ENCODE peak calls at places on chromosomes 11 and 22, in five cellular contexts. K is neural progenitor cell, E is GM23338, V is tibial artery, O is AG04450. R is an unnamed sample.

GRCh38 chr11:32088117-32088941 is 2.5 kb upstream of the RCN1 start:
- DNase-seq in K (no peak), E (no peak), V (peak; percentile 63), O (peak; percentile 62), R (peak; percentile 72)

GRCh38 chr11:79439430-79439892 is 1.4 kb downstream of the TENM4 start:
- DNase-seq in K (no peak), E (no peak), V (no peak), O (no peak), R (no peak)

GRCh38 chr22:46578251-46578823 is 40.9 kb upstream of the CELSR1 start:
- DNase-seq in K (no peak), E (no peak), V (no peak), O (no peak), R (no peak)

GRCh38 chr22:29230916-29231875 is 25.5 kb downstream of the EMID1 start:
- DNase-seq in K (no peak), E (no peak), V (no peak), O (no peak), R (no peak)

GRCh38 chr11:122882809-122883681 is 486 bp downstream of the JHY start:
- DNase-seq in K (peak; percentile 80), E (peak; percentile 77), V (peak; percentile 47), O (no peak), R (peak; percentile 31)

GRCh38 chr11:126948563-126948962 is 52.0 kb downstream of the KIRREL3 start:
- DNase-seq in K (no peak), E (no peak), V (no peak), O (no peak), R (no peak)

GRCh38 chr22:21868651-21869050 is 1.2 kb upstream of the MAPK1 start:
- DNase-seq in K (no peak), E (no peak), V (no peak), O (no peak), R (no peak)

GRCh38 chr11:18844753-18845367 is 53.3 kb upstream of the PTPN5 start:
- DNase-seq in K (peak; percentile 64), E (peak; percentile 88), V (no peak), O (no peak), R (no peak)

GRCh38 chr11:11620966-11621880 is 582 bp downstream of the GALNT18 start:
- DNase-seq in K (peak; percentile 62), E (peak; percentile 50), V (peak; percentile 45), O (no peak), R (no peak)

GRCh38 chr22:38148252-38148651 is 33.4 kb downstream of the PLA2G6 start:
- DNase-seq in K (no peak), E (peak; percentile 44), V (no peak), O (peak; percentile 11), R (peak; percentile 41)

GRCh38 chr11:113446938-113447337 is 28.3 kb downstream of the DRD2 start:
- DNase-seq in K (no peak), E (no peak), V (no peak), O (no peak), R (no peak)

GRCh38 chr11:35162795-35163194 is 23.8 kb downstream of the CD44 start:
- DNase-seq in K (no peak), E (no peak), V (no peak), O (no peak), R (no peak)

GRCh38 chr11:8988329-8989234 is 15.2 kb downstream of the NRIP3 start:
- DNase-seq in K (no peak), E (no peak), V (no peak), O (no peak), R (no peak)

GRCh38 chr11:119482561-119483001 is 59.6 kb upstream of the THY1 start:
- DNase-seq in K (no peak), E (no peak), V (peak; percentile 15), O (no peak), R (no peak)

GRCh38 chr11:118659314-118659939 is 20.0 kb downstream of the TREH start:
- DNase-seq in K (peak; percentile 95), E (peak; percentile 98), V (peak; percentile 94), O (peak; percentile 42), R (no peak)

GRCh38 chr11:124748481-124749338 is 3.3 kb downstream of the VSIG2 start:
- DNase-seq in K (no peak), E (no peak), V (no peak), O (no peak), R (no peak)

GRCh38 chr22:31133911-31134310 is 6.4 kb downstream of the PLA2G3 start:
- DNase-seq in K (no peak), E (no peak), V (no peak), O (no peak), R (no peak)

GRCh38 chr22:20432244-20432686 is 5.4 kb downstream of the SCARF2 start:
- DNase-seq in K (no peak), E (no peak), V (no peak), O (no peak), R (no peak)

GRCh38 chr22:20431520-20432237 is 5.9 kb downstream of the SCARF2 start:
- DNase-seq in K (peak; percentile 37), E (peak; percentile 43), V (no peak), O (no peak), R (no peak)

GRCh38 chr22:20430101-20430640 is 7.5 kb downstream of the SCARF2 start:
- DNase-seq in K (no peak), E (no peak), V (no peak), O (no peak), R (no peak)

GRCh38 chr22:20429254-20430100 is 8.1 kb downstream of the SCARF2 start:
- DNase-seq in K (peak; percentile 87), E (peak; percentile 91), V (no peak), O (no peak), R (no peak)

DNA sequence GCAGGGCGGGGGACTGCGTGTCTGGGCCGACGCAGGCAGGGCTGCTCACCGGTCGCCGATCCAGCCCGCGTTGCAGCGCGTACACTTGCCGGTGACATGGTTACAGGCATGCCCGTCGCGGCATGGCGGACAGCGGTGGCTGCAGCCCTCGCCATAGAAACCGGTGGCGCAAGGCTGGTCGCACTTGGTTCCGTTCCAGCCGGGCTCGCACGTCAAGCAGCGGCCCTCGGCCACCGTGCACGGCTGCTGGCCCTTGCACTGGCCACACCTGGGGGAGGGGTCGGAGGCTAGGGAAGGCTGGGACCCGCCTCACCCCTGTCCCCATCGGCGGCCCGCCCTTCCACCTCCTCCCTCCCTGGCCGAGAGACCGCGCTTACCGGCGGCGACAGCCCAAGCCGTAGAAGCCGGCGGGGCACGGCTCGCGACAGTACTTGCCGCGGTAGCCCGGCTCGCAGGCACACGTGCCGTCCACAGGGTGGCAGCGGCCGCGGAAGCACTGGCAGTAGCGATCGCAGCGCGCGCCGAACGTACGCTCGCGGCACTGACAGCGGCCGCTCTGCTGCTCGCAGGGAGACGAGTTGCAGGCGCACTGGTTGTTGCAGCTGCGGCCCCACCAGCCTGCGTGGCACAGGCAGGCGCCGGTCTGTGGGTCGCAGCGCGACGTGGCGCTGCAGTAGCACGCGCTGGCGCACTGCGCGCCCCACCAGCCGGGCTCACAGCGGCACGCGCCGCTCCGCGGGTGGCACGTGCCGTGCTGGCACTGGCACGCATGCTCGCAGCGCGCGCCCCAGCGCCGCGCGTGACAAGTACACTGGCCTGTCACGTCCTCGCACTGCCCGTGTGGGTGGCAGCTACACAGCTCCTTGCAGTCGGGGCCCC is 6.7 kb downstream of the SCARF2 start:
- DNase-seq in K (peak; percentile 93), E (peak; percentile 87), V (no peak), O (no peak), R (no peak)
- H3K27me3 ChIP-seq in K (peaks cover 90% of the 10 kb centered on the region), E (peaks cover 98% of the 10 kb centered on the region), V (no peaks in the 10 kb centered on the region), O (no peaks in the 10 kb centered on the region), R (peaks cover 37% of the 10 kb centered on the region)

DNA sequence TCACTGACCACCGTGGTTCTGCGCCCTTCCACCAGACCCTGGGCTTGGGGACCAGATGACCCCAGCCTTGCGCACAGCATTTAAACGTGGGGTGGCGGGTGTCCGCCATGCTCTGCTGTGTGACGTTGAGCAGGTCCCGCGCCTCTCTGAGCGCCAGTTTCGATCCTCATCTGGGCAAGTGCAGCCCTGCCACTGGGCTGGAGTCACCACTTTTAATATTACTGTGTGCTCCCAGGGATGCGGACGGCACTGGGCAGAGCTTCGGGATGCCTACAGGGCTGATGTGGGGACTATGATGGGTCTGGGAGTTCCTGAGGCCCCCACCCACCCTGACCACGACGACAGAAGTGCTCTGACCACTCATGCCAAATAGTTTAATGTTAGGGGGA is 1.2 kb upstream of the NUDT8 start:
- DNase-seq in K (no peak), E (no peak), V (no peak), O (no peak), R (no peak)
- TF ChIP-seq CTCF in K (no peak), E (no peak), V (no peak), O (no peak), R (no peak)

GRCh38 chr22:50303515-50303847 is 4.0 kb downstream of the PLXNB2 start:
- DNase-seq in K (no peak), E (no peak), V (no peak), O (no peak), R (no peak)

GRCh38 chr22:50300620-50301257 is 6.7 kb downstream of the PLXNB2 start:
- DNase-seq in K (no peak), E (no peak), V (no peak), O (no peak), R (no peak)

GRCh38 chr22:50301581-50301991 is 5.9 kb downstream of the PLXNB2 start:
- DNase-seq in K (no peak), E (no peak), V (no peak), O (no peak), R (no peak)

GRCh38 chr22:50302564-50302963 is 4.9 kb downstream of the PLXNB2 start:
- DNase-seq in K (no peak), E (no peak), V (no peak), O (no peak), R (no peak)

DNA sequence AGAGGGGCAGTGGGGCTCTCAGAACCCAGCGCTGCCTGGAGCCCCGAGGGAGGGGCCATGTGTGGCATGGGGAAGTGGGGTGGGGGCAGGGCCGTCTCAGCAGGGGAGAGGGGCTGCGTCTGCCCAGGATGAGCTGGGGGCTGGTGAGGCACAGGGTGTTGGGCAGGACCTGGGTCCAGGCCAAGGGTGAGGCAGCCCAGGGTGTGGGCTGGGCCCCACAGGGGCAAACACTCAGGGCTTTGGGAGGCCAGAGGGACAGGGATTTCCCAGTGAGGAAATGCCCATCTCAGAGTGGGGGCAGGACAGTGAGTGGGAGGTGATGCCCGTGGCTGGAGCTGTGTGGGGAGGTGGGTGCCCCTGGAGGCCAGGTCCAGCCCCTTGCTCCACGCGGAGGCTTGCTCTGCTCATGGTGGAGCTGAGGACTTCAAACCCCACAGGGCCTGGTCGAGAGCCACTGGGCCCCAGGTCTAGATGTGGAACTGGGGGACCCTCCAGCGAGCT is 5.4 kb downstream of the PLXNB2 start:
- DNase-seq in K (no peak), E (no peak), V (no peak), O (no peak), R (no peak)
- H3K4me3 ChIP-seq in K (no peak overlapping the region), E (no peak overlapping the region), V (peak overlapping the region; percentile 46), O (peak overlapping the region; percentile 32), R (no peak overlapping the region)

DNA sequence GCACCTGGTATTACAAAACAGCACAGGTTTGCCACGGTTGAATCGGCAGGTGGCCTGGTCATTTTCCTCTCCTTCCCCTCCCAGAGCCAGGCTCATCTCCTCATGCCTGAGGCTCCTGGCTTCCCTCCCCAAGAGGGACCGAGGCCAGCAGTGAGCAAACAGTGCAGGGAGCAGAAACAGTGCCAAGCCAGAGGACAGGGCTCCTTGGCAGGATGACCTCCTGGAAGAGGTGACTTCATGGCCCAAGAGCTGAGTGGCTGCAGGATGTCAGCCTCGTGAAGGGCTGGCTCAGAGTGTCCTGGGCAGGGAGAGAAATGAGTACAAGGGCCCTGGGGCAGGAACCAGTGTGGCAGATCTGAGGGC is 22.8 kb upstream of the PPFIA1 start:
- DNase-seq in K (no peak), E (no peak), V (no peak), O (no peak), R (no peak)
- H3K27me3 ChIP-seq in K (no peaks in the 10 kb centered on the region), E (no peaks in the 10 kb centered on the region), V (no peaks in the 10 kb centered on the region), O (peaks cover 7% of the 10 kb centered on the region), R (no peaks in the 10 kb centered on the region)

GRCh38 chr11:46265764-46266163 is 11.7 kb upstream of the CREB3L1 start:
- DNase-seq in K (no peak), E (no peak), V (no peak), O (no peak), R (no peak)
- TF ChIP-seq CTCF in K (no peak), E (no peak), V (no peak), O (no peak), R (no peak)

GRCh38 chr11:63764201-63764711 is 4.3 kb downstream of the ZFTA start:
- DNase-seq in K (peak; percentile 83), E (no peak), V (no peak), O (no peak), R (no peak)
- H3K4me3 ChIP-seq in K (peak overlapping the region; percentile 62), E (peak overlapping the region; percentile 99), V (peak overlapping the region; percentile 55), O (no peak overlapping the region), R (no peak overlapping the region)